ENCODE peak calls at places on chromosomes 6 and 20, in six cellular contexts. Z is hepatocyte, Y is upper lobe of right lung, U is lung, D is fibroblast of lung, S is IMR-90. R is an unnamed sample.

GRCh38 chr20:370151-370600 is 10.4 kb upstream of the TRIB3 start:
- DNase-seq in D (no peak), Z (peak; percentile 61), U (peak; percentile 50), Y (peak; percentile 68), S (no peak), R (no peak)

GRCh38 chr6:36544228-36544627 is 3.1 kb downstream of the STK38 start:
- DNase-seq in Y (no peak), U (no peak), D (peak; percentile 25), Z (no peak), S (no peak), R (peak; percentile 68)

GRCh38 chr20:20233041-20233514 is 134.8 kb upstream of the INSM1 start:
- DNase-seq in Z (no peak), Y (no peak), S (no peak), D (no peak), U (no peak), R (no peak)

GRCh38 chr6:126625019-126625418 is 285.1 kb downstream of the CENPW start:
- DNase-seq in D (peak; percentile 32), Z (peak; percentile 57), Y (no peak), U (no peak), S (peak; percentile 31), R (peak; percentile 63)

GRCh38 chr20:37395921-37396519 is 50.1 kb downstream of the SRC start:
- DNase-seq in U (no peak), D (no peak), Z (peak; percentile 64), S (no peak), Y (no peak), R (no peak)

GRCh38 chr6:156752666-156753301 is 24.4 kb upstream of the ARID1B start:
- DNase-seq in S (no peak), Z (no peak), Y (no peak), U (no peak), D (no peak), R (no peak)

GRCh38 chr20:37202267-37202943 is 23.1 kb upstream of the MROH8 start:
- DNase-seq in D (peak; percentile 98), Y (no peak), Z (peak; percentile 84), U (peak; percentile 54), S (peak; percentile 98), R (peak; percentile 96)

GRCh38 chr6:14545496-14545895 is 427.9 kb downstream of the CD83 start:
- DNase-seq in U (no peak), D (no peak), S (no peak), Z (no peak), Y (no peak), R (no peak)

GRCh38 chr6:131255911-131256310 is 120.6 kb downstream of the AKAP7 start:
- DNase-seq in D (peak; percentile 34), Y (no peak), S (no peak), U (no peak), Z (no peak), R (no peak)

GRCh38 chr6:140538926-140539325 is 1164.5 kb upstream of the CITED2 start:
- DNase-seq in Z (no peak), Y (no peak), D (peak; percentile 57), S (peak; percentile 19), U (no peak), R (peak; percentile 8)
- TF ChIP-seq CTCF in Z (no peak), Y (no peak), D (no peak), S (peak; percentile 5), U (no peak), R (no peak)

DNA sequence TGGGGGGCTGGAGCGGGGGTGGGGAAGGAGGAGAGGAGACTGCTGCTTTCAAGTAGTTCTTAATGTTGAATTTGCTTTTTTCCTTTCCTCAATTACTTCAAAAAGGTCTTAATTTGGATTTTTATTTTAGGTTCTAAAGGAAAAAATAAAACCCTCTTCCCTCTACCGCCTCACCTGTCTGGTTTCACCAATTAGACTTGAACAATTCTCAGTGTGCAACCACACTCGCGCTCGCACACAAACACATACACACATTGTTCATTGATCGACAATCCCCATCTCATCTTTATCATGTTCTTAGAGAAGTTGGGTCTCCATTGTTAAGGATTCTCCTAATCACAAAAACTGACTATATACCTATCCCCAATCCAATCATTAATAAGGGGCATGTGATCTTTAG is 97.3 kb downstream of the HFE start:
- DNase-seq in S (no peak), D (no peak), U (no peak), Y (no peak), Z (no peak), R (no peak)
- H3K4me3 ChIP-seq in S (peak overlapping the region; percentile 40), D (peak overlapping the region; percentile 63), U (no peak overlapping the region), Y (no peak overlapping the region), Z (peak overlapping the region; percentile 11), R (no peak overlapping the region)

DNA sequence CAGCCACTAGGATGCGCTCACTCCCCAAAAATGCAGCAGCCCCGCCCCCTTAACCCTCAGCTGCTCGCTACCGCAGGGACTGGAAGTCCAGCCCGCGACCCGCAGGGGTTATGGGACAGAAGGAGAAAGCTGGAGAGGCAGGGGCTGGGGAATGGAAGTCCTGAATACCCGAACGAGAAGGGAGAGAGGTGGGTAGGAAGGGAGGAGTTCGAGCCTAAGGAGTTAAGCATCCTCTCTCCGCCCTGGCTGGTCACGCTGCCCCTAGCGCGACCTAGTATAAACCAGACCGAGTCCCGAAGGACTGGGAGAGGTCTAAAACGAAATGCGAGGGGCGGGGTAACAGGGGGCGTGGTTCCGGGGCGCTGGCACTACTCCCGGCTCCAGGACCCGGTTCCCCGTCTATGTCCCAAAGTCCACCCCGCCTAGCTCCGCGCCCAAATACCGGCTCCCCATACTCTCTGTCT is 448 bp upstream of the DDAH2 start:
- DNase-seq in D (peak; percentile 83), S (peak; percentile 79), Z (peak; percentile 93), Y (peak; percentile 95), U (peak; percentile 93), R (peak; percentile 93)
- TF ChIP-seq CTCF in D (no peak), S (peak; percentile 67), Z (no peak), Y (no peak), U (peak; percentile 37), R (no peak)

GRCh38 chr6:115721564-115721963 is 339.1 kb downstream of the FRK start:
- DNase-seq in U (no peak), D (no peak), Y (no peak), S (no peak), Z (no peak), R (no peak)
- H3K4me3 ChIP-seq in U (no peak overlapping the region), D (no peak overlapping the region), Y (no peak overlapping the region), S (no peak overlapping the region), Z (no peak overlapping the region), R (no peak overlapping the region)

GRCh38 chr6:160667854-160668481 is 3.9 kb upstream of the LPA start:
- DNase-seq in S (no peak), D (no peak), U (no peak), Z (peak; percentile 50), Y (no peak), R (no peak)
- TF ChIP-seq CTCF in S (no peak), D (no peak), U (no peak), Z (peak; percentile 47), Y (peak; percentile 43), R (no peak)

R was measured in fibroblast of the aortic adventitia.